ENCODE peak calls at places on chromosomes 5 and 9, in six cellular contexts. V is iris pigment epithelial cell, Y is Peyer's patch, J is EH, I is AG04450, R is choroid plexus epithelial cell. C is an unnamed sample.

GRCh38 chr9:137422668-137423000 is 328 bp downstream of the EXD3 start:
- DNase-seq in I (no peak), Y (peak; percentile 75), R (no peak), J (peak; percentile 52), V (peak; percentile 21), C (no peak)

GRCh38 chr5:163649522-163649921 is 144.1 kb downstream of the MAT2B start:
- DNase-seq in R (peak; percentile 94), J (peak; percentile 1), V (peak; percentile 84), I (no peak), Y (no peak), C (no peak)

GRCh38 chr5:166509085-166509484 is 1782.4 kb upstream of the WWC1 start:
- DNase-seq in V (peak; percentile 12), I (no peak), J (no peak), R (no peak), Y (no peak), C (no peak)

GRCh38 chr9:77305622-77306365 is 128.5 kb downstream of the VPS13A start:
- DNase-seq in I (no peak), V (peak; percentile 57), J (peak; percentile 71), Y (no peak), R (peak; percentile 60), C (no peak)

GRCh38 chr5:65050826-65051498 is 282.2 kb downstream of the CWC27 start:
- DNase-seq in J (peak; percentile 67), I (no peak), Y (no peak), V (no peak), R (peak; percentile 20), C (no peak)

GRCh38 chr5:167280111-167280510 is 1011.3 kb upstream of the WWC1 start:
- DNase-seq in J (peak; percentile 18), R (no peak), V (no peak), I (no peak), Y (no peak), C (no peak)

GRCh38 chr9:4555251-4555650 is 65.0 kb downstream of the SLC1A1 start:
- DNase-seq in J (peak; percentile 34), V (peak; percentile 58), I (no peak), R (peak; percentile 51), Y (no peak), C (no peak)

GRCh38 chr5:58980890-58981289 is 398.0 kb downstream of the RAB3C start:
- DNase-seq in V (no peak), R (no peak), Y (no peak), J (no peak), I (no peak), C (no peak)

GRCh38 chr9:129570450-129571297 is 50.2 kb downstream of the C9orf50 start:
- DNase-seq in R (peak; percentile 89), Y (no peak), V (peak; percentile 95), J (peak; percentile 98), I (peak; percentile 81), C (peak; percentile 59)

GRCh38 chr5:78362220-78362619 is 1.8 kb downstream of the SCAMP1 start:
- DNase-seq in J (no peak), Y (no peak), R (no peak), I (no peak), V (no peak), C (no peak)

GRCh38 chr5:135030123-135030517 is 3.9 kb downstream of the PITX1 start:
- DNase-seq in J (no peak), I (no peak), Y (no peak), V (peak; percentile 45), R (no peak), C (no peak)

GRCh38 chr5:170046221-170046620 is 59.5 kb upstream of the FOXI1 start:
- DNase-seq in Y (no peak), I (no peak), R (no peak), V (no peak), J (no peak), C (no peak)

GRCh38 chr5:158758666-158759065 is 341.1 kb downstream of the EBF1 start:
- DNase-seq in R (peak; percentile 86), I (no peak), J (peak; percentile 79), V (peak; percentile 9), Y (no peak), C (no peak)